ENCODE peak calls at places on chromosomes 7 and 10, in ten cellular contexts. One of them, this sample, is unnamed.

GRCh38 chr7:135098391-135098790 is 49.5 kb upstream of the TMEM140 start:
- DNase-seq in IMR-90: no peak
- DNase-seq in left ventricle myocardium inferior: no peak
- DNase-seq in Peyer's patch: no peak
- DNase-seq in A549: no peak
- DNase-seq in PC-3: no peak
- DNase-seq in sigmoid colon: no peak
- DNase-seq in H1: no peak
- DNase-seq in lower lobe of right lung: no peak
- DNase-seq in gastrocnemius medialis: no peak
- DNase-seq in this sample: no peak

GRCh38 chr10:7015457-7015856 is 395.4 kb downstream of the SFMBT2 start:
- DNase-seq in lower lobe of right lung: no peak
- DNase-seq in H1: no peak
- DNase-seq in PC-3: no peak
- DNase-seq in sigmoid colon: no peak
- DNase-seq in left ventricle myocardium inferior: no peak
- DNase-seq in A549: no peak
- DNase-seq in IMR-90: no peak
- DNase-seq in gastrocnemius medialis: no peak
- DNase-seq in Peyer's patch: no peak
- DNase-seq in this sample: no peak

GRCh38 chr7:480531-481218 is 39.0 kb downstream of the PDGFA start:
- DNase-seq in lower lobe of right lung: no peak
- DNase-seq in PC-3: no peak
- DNase-seq in IMR-90: no peak
- DNase-seq in A549: no peak
- DNase-seq in sigmoid colon: peak; percentile 60
- DNase-seq in gastrocnemius medialis: no peak
- DNase-seq in H1: no peak
- DNase-seq in Peyer's patch: peak; percentile 37
- DNase-seq in left ventricle myocardium inferior: peak; percentile 13
- DNase-seq in this sample: no peak

GRCh38 chr7:157739056-157739455 is 402.3 kb downstream of the DNAJB6 start:
- DNase-seq in PC-3: no peak
- DNase-seq in Peyer's patch: no peak
- DNase-seq in sigmoid colon: no peak
- DNase-seq in gastrocnemius medialis: no peak
- DNase-seq in H1: no peak
- DNase-seq in IMR-90: no peak
- DNase-seq in lower lobe of right lung: no peak
- DNase-seq in A549: no peak
- DNase-seq in left ventricle myocardium inferior: no peak
- DNase-seq in this sample: no peak

GRCh38 chr10:44233561-44234470 is 151.1 kb downstream of the CXCL12 start:
- DNase-seq in PC-3: no peak
- DNase-seq in H1: peak; percentile 87
- DNase-seq in IMR-90: no peak
- DNase-seq in A549: no peak
- DNase-seq in Peyer's patch: no peak
- DNase-seq in left ventricle myocardium inferior: peak; percentile 68
- DNase-seq in sigmoid colon: peak; percentile 86
- DNase-seq in gastrocnemius medialis: no peak
- DNase-seq in lower lobe of right lung: no peak
- DNase-seq in this sample: peak; percentile 64

GRCh38 chr7:23167691-23168090 is 14.2 kb upstream of the NUP42 start:
- DNase-seq in left ventricle myocardium inferior: no peak
- DNase-seq in gastrocnemius medialis: no peak
- DNase-seq in H1: no peak
- DNase-seq in IMR-90: no peak
- DNase-seq in PC-3: no peak
- DNase-seq in lower lobe of right lung: no peak
- DNase-seq in sigmoid colon: no peak
- DNase-seq in A549: no peak
- DNase-seq in Peyer's patch: no peak
- DNase-seq in this sample: no peak

GRCh38 chr10:34801066-34801738 is 13.9 kb downstream of the PARD3 start:
- DNase-seq in Peyer's patch: no peak
- DNase-seq in lower lobe of right lung: peak; percentile 59
- DNase-seq in sigmoid colon: no peak
- DNase-seq in left ventricle myocardium inferior: no peak
- DNase-seq in IMR-90: no peak
- DNase-seq in PC-3: no peak
- DNase-seq in A549: no peak
- DNase-seq in gastrocnemius medialis: peak; percentile 38
- DNase-seq in H1: no peak
- DNase-seq in this sample: no peak

GRCh38 chr7:46811529-46811928 is 770.4 kb downstream of the TNS3 start:
- DNase-seq in left ventricle myocardium inferior: peak; percentile 35
- DNase-seq in lower lobe of right lung: no peak
- DNase-seq in sigmoid colon: peak; percentile 68
- DNase-seq in H1: no peak
- DNase-seq in PC-3: peak; percentile 59
- DNase-seq in A549: no peak
- DNase-seq in IMR-90: peak; percentile 97
- DNase-seq in gastrocnemius medialis: peak; percentile 13
- DNase-seq in Peyer's patch: no peak
- DNase-seq in this sample: peak; percentile 51

GRCh38 chr10:85444868-85445267 is 921.7 kb downstream of the GRID1 start:
- DNase-seq in left ventricle myocardium inferior: no peak
- DNase-seq in sigmoid colon: no peak
- DNase-seq in A549: no peak
- DNase-seq in H1: no peak
- DNase-seq in Peyer's patch: no peak
- DNase-seq in IMR-90: no peak
- DNase-seq in lower lobe of right lung: no peak
- DNase-seq in PC-3: no peak
- DNase-seq in gastrocnemius medialis: no peak
- DNase-seq in this sample: no peak

GRCh38 chr10:124321433-124322072 is 97.2 kb downstream of the OAT start:
- DNase-seq in left ventricle myocardium inferior: no peak
- DNase-seq in gastrocnemius medialis: no peak
- DNase-seq in Peyer's patch: no peak
- DNase-seq in lower lobe of right lung: no peak
- DNase-seq in A549: no peak
- DNase-seq in PC-3: no peak
- DNase-seq in sigmoid colon: peak; percentile 29
- DNase-seq in IMR-90: no peak
- DNase-seq in H1: no peak
- DNase-seq in this sample: no peak

GRCh38 chr7:13992621-13992982 is 3.1 kb upstream of the ETV1 start:
- DNase-seq in IMR-90: no peak
- DNase-seq in H1: no peak
- DNase-seq in A549: no peak
- DNase-seq in Peyer's patch: no peak
- DNase-seq in lower lobe of right lung: no peak
- DNase-seq in PC-3: no peak
- DNase-seq in sigmoid colon: no peak
- DNase-seq in left ventricle myocardium inferior: no peak
- DNase-seq in gastrocnemius medialis: no peak
- DNase-seq in this sample: no peak
- H3K27ac ChIP-seq in IMR-90: no peak overlapping the region
- H3K27ac ChIP-seq in H1: peak overlapping the region; percentile 81
- H3K27ac ChIP-seq in A549: no peak overlapping the region
- H3K27ac ChIP-seq in Peyer's patch: no peak overlapping the region
- H3K27ac ChIP-seq in lower lobe of right lung: peak overlapping the region; percentile 81
- H3K27ac ChIP-seq in PC-3: no peak overlapping the region
- H3K27ac ChIP-seq in sigmoid colon: peak overlapping the region; percentile 73
- H3K27ac ChIP-seq in left ventricle myocardium inferior: peak overlapping the region; percentile 94
- H3K27ac ChIP-seq in gastrocnemius medialis: no peak overlapping the region
- H3K27ac ChIP-seq in this sample: peak overlapping the region; percentile 79

DNA sequence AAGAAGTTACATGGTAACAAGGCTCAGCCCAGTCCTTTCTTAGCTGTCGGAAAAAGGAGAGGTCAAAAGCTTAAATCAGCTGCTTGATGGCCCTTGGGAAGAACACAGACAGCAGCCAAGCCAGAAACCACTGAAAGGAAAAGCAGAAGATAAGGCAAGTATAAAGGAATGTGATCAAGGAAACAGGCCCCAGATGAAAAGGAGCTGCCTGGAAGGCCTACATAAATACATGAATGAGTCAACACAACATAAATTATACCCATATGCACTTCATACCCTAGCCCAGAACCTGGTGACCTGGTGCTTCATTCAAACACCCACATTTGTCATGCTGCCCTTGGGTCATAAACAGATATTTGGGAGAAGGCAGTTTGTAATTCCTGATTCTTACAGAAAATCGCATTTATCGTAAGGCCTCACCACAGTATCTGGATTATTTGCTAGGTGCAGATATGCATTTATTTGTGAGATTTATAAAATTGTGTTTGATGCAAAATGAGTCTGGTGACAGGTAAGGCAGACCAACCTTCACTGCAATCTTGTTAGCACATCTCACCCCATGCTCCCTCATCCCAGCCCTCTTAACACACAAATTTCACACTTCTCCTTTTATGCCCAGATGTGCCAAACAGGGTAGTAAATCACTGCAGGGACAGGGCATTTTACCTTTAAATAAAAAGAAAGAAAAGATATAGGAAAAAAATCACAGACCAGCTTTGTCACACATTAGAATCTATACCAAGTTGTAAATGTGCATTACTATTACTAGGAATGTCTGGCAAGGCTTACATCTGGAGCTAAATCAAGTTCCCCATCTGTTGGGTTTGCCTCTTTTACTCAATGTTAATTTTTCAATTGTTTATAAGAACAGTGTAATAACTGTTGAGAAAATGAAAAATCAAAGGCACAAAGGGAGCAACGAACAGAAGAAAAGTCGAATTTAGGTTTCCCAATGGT is 95.0 kb upstream of the KCNIP2 start:
- DNase-seq in H1: no peak
- DNase-seq in IMR-90: peak; percentile 93
- DNase-seq in left ventricle myocardium inferior: no peak
- DNase-seq in lower lobe of right lung: no peak
- DNase-seq in A549: no peak
- DNase-seq in sigmoid colon: no peak
- DNase-seq in Peyer's patch: no peak
- DNase-seq in PC-3: peak; percentile 65
- DNase-seq in gastrocnemius medialis: no peak
- DNase-seq in this sample: no peak
- H3K4me1 ChIP-seq in H1: no peaks in the 10 kb centered on the region
- H3K4me1 ChIP-seq in IMR-90: peaks cover 39% of the 10 kb centered on the region
- H3K4me1 ChIP-seq in left ventricle myocardium inferior: peaks cover 93% of the 10 kb centered on the region
- H3K4me1 ChIP-seq in lower lobe of right lung: peaks cover 24% of the 10 kb centered on the region
- H3K4me1 ChIP-seq in A549: peaks cover 66% of the 10 kb centered on the region
- H3K4me1 ChIP-seq in sigmoid colon: peaks cover 79% of the 10 kb centered on the region
- H3K4me1 ChIP-seq in Peyer's patch: no peaks in the 10 kb centered on the region
- H3K4me1 ChIP-seq in PC-3: peaks cover 41% of the 10 kb centered on the region
- H3K4me1 ChIP-seq in gastrocnemius medialis: peaks cover 70% of the 10 kb centered on the region
- H3K4me1 ChIP-seq in this sample: peaks cover 58% of the 10 kb centered on the region

GRCh38 chr10:128116851-128117615 is 9.2 kb downstream of the MKI67 start:
- DNase-seq in Peyer's patch: no peak
- DNase-seq in sigmoid colon: no peak
- DNase-seq in left ventricle myocardium inferior: no peak
- DNase-seq in H1: no peak
- DNase-seq in PC-3: no peak
- DNase-seq in A549: no peak
- DNase-seq in lower lobe of right lung: no peak
- DNase-seq in gastrocnemius medialis: no peak
- DNase-seq in IMR-90: no peak
- DNase-seq in this sample: no peak
- TF ChIP-seq CTCF in Peyer's patch: no peak
- TF ChIP-seq CTCF in sigmoid colon: no peak
- TF ChIP-seq CTCF in left ventricle myocardium inferior: no peak
- TF ChIP-seq CTCF in H1: peak; percentile 76
- TF ChIP-seq CTCF in PC-3: peak; percentile 37
- TF ChIP-seq CTCF in A549: peak; percentile 29
- TF ChIP-seq CTCF in lower lobe of right lung: no peak
- TF ChIP-seq CTCF in gastrocnemius medialis: no peak
- TF ChIP-seq CTCF in IMR-90: no peak
- TF ChIP-seq CTCF in this sample: no peak

GRCh38 chr7:66281678-66282593 is 76.8 kb downstream of the TPST1 start:
- DNase-seq in gastrocnemius medialis: peak; percentile 5
- DNase-seq in sigmoid colon: peak; percentile 72
- DNase-seq in left ventricle myocardium inferior: no peak
- DNase-seq in A549: no peak
- DNase-seq in PC-3: peak; percentile 95
- DNase-seq in H1: no peak
- DNase-seq in IMR-90: peak; percentile 98
- DNase-seq in lower lobe of right lung: no peak
- DNase-seq in Peyer's patch: no peak
- DNase-seq in this sample: peak; percentile 24

GRCh38 chr7:66282594-66282935 is 77.4 kb downstream of the TPST1 start:
- DNase-seq in left ventricle myocardium inferior: no peak
- DNase-seq in A549: no peak
- DNase-seq in Peyer's patch: no peak
- DNase-seq in IMR-90: no peak
- DNase-seq in gastrocnemius medialis: no peak
- DNase-seq in PC-3: no peak
- DNase-seq in H1: no peak
- DNase-seq in sigmoid colon: no peak
- DNase-seq in lower lobe of right lung: no peak
- DNase-seq in this sample: no peak

GRCh38 chr7:66279912-66280311 is 74.8 kb downstream of the TPST1 start:
- DNase-seq in Peyer's patch: no peak
- DNase-seq in gastrocnemius medialis: no peak
- DNase-seq in lower lobe of right lung: no peak
- DNase-seq in PC-3: no peak
- DNase-seq in left ventricle myocardium inferior: no peak
- DNase-seq in H1: no peak
- DNase-seq in sigmoid colon: no peak
- DNase-seq in A549: no peak
- DNase-seq in IMR-90: no peak
- DNase-seq in this sample: no peak

GRCh38 chr7:66277492-66277891 is 72.4 kb downstream of the TPST1 start:
- DNase-seq in A549: no peak
- DNase-seq in lower lobe of right lung: no peak
- DNase-seq in H1: no peak
- DNase-seq in left ventricle myocardium inferior: no peak
- DNase-seq in PC-3: no peak
- DNase-seq in sigmoid colon: no peak
- DNase-seq in Peyer's patch: no peak
- DNase-seq in IMR-90: peak; percentile 47
- DNase-seq in gastrocnemius medialis: no peak
- DNase-seq in this sample: no peak

DNA sequence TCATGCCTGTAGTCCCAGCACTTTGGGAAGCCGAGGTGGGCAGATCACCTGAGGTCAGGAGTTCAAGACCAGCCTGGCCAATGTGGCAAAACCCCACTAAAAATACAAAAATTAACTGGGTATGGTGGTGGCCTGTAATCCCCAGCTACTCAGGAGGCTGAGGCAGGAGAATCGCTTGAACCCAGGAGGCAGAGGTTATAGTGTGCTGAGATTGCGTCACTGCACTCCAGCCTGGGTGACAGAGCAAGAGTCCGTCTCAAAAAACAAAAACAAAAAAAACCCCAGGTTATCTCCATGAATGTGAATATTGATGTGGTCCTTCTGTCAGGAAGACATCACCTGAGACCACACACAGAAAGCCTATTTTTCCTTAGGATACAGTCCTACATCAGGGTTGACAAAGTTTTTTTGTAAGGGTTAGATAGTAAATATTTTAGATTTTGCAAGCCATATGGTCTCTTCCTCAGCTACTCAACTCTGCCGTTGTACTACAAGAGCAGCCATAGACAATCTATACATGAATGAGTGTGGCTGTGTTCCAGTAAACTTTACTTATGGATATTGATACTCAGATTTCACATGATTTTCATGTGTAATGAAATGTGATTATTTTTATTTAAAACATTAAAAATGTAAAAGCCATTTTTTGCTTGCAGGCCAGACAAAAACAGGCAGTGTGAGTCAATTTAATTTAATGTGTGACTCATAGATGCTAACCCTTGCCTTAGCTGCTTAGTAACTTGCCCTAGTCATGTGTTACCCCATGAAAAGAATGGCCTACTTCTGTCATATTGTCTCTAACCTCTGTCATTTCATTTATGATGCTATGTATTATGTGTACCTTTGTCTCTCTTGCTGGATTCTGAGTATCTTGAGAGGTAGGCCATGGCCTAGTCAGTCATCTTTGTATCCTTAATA is 78.1 kb downstream of the TPST1 start:
- DNase-seq in sigmoid colon: no peak
- DNase-seq in lower lobe of right lung: no peak
- DNase-seq in PC-3: peak; percentile 80
- DNase-seq in H1: no peak
- DNase-seq in gastrocnemius medialis: no peak
- DNase-seq in left ventricle myocardium inferior: no peak
- DNase-seq in Peyer's patch: no peak
- DNase-seq in IMR-90: peak; percentile 89
- DNase-seq in A549: peak; percentile 25
- DNase-seq in this sample: no peak
- H3K27ac ChIP-seq in sigmoid colon: peak overlapping the region; percentile 49
- H3K27ac ChIP-seq in lower lobe of right lung: no peak overlapping the region
- H3K27ac ChIP-seq in PC-3: peak overlapping the region; percentile 87
- H3K27ac ChIP-seq in H1: no peak overlapping the region
- H3K27ac ChIP-seq in gastrocnemius medialis: no peak overlapping the region
- H3K27ac ChIP-seq in left ventricle myocardium inferior: no peak overlapping the region
- H3K27ac ChIP-seq in Peyer's patch: no peak overlapping the region
- H3K27ac ChIP-seq in IMR-90: peak overlapping the region; percentile 88
- H3K27ac ChIP-seq in A549: peak overlapping the region; percentile 63
- H3K27ac ChIP-seq in this sample: no peak overlapping the region